ENCODE peak calls at places on chromosomes 2 and 18, in six cellular contexts. S is NCI-H774, H is hypothalamus, E is NAMALWA, G is body of pancreas, F is neural crest cell. O is an unnamed sample.

GRCh38 chr2:53905396-53905795 is 45.6 kb upstream of the GPR75 start:
- DNase-seq in S (no peak), G (no peak), E (no peak), F (no peak), H (no peak), O (no peak)

GRCh38 chr2:20622731-20623130 is 28.2 kb downstream of the HS1BP3 start:
- DNase-seq in H (no peak), F (no peak), G (peak; percentile 20), E (no peak), S (no peak), O (no peak)

GRCh38 chr2:234433201-234433600 is 63.7 kb downstream of the ARL4C start:
- DNase-seq in E (no peak), H (no peak), G (no peak), F (no peak), S (no peak), O (no peak)

GRCh38 chr18:74331404-74331803 is 15.8 kb downstream of the C18orf63 start:
- DNase-seq in F (no peak), E (peak; percentile 54), S (no peak), H (no peak), G (no peak), O (peak; percentile 34)

GRCh38 chr2:172095905-172096660 is 6.6 kb downstream of the DLX2 start:
- DNase-seq in H (no peak), S (peak; percentile 43), F (peak; percentile 28), E (no peak), G (no peak), O (peak; percentile 44)

GRCh38 chr2:55518846-55519167 is 711 bp upstream of the CFAP36 start:
- DNase-seq in S (peak; percentile 20), H (no peak), F (no peak), E (peak; percentile 47), G (no peak), O (peak; percentile 25)

GRCh38 chr2:119871725-119872124 is 112.0 kb downstream of the PTPN4 start:
- DNase-seq in H (no peak), G (no peak), F (no peak), S (no peak), E (no peak), O (no peak)

GRCh38 chr2:17301437-17301836 is 216.8 kb downstream of the RAD51AP2 start:
- DNase-seq in E (no peak), G (no peak), H (no peak), S (no peak), F (no peak), O (no peak)

GRCh38 chr2:198776616-198777406 is 680.9 kb downstream of the SATB2 start:
- DNase-seq in G (no peak), S (no peak), F (no peak), H (no peak), E (no peak), O (no peak)